ENCODE peak calls at places on chromosomes 1 and 21, in five cellular contexts. One of them, this sample, is unnamed.

GRCh38 chr1:110583505-110583904 is 22.7 kb downstream of the KCNA2 start:
- DNase-seq in right cardiac atrium: no peak
- DNase-seq in uterus: no peak
- DNase-seq in left ventricle myocardium inferior: no peak
- DNase-seq in OCI-LY7: no peak
- DNase-seq in this sample: no peak

GRCh38 chr1:101290119-101290921 is 53.5 kb downstream of the S1PR1 start:
- DNase-seq in right cardiac atrium: no peak
- DNase-seq in uterus: no peak
- DNase-seq in left ventricle myocardium inferior: no peak
- DNase-seq in OCI-LY7: no peak
- DNase-seq in this sample: no peak

GRCh38 chr1:63277195-63278192 is 44.9 kb upstream of the FOXD3 start:
- DNase-seq in right cardiac atrium: no peak
- DNase-seq in uterus: no peak
- DNase-seq in left ventricle myocardium inferior: no peak
- DNase-seq in OCI-LY7: no peak
- DNase-seq in this sample: no peak

GRCh38 chr1:39431927-39432326 is 59.5 kb upstream of the BMP8A start:
- DNase-seq in right cardiac atrium: no peak
- DNase-seq in uterus: no peak
- DNase-seq in left ventricle myocardium inferior: no peak
- DNase-seq in OCI-LY7: no peak
- DNase-seq in this sample: no peak

GRCh38 chr1:26274801-26275425 is 5.0 kb upstream of the SH3BGRL3 start:
- DNase-seq in right cardiac atrium: no peak
- DNase-seq in uterus: no peak
- DNase-seq in left ventricle myocardium inferior: no peak
- DNase-seq in OCI-LY7: no peak
- DNase-seq in this sample: no peak

GRCh38 chr1:8458607-8459006 is 140.7 kb downstream of the SLC45A1 start:
- DNase-seq in right cardiac atrium: no peak
- DNase-seq in uterus: no peak
- DNase-seq in left ventricle myocardium inferior: no peak
- DNase-seq in OCI-LY7: peak; percentile 34
- DNase-seq in this sample: no peak

GRCh38 chr1:197521118-197521739 is 253.2 kb downstream of the CRB1 start:
- DNase-seq in right cardiac atrium: no peak
- DNase-seq in uterus: no peak
- DNase-seq in left ventricle myocardium inferior: no peak
- DNase-seq in OCI-LY7: peak; percentile 45
- DNase-seq in this sample: peak; percentile 17

GRCh38 chr1:160398823-160399222 is 1.5 kb upstream of the VANGL2 start:
- DNase-seq in right cardiac atrium: no peak
- DNase-seq in uterus: no peak
- DNase-seq in left ventricle myocardium inferior: no peak
- DNase-seq in OCI-LY7: no peak
- DNase-seq in this sample: no peak

GRCh38 chr1:174953170-174953569 is 46.6 kb upstream of the CACYBP start:
- DNase-seq in right cardiac atrium: no peak
- DNase-seq in uterus: no peak
- DNase-seq in left ventricle myocardium inferior: no peak
- DNase-seq in OCI-LY7: no peak
- DNase-seq in this sample: no peak

GRCh38 chr1:30928171-30928570 is 19.6 kb upstream of the SDC3 start:
- DNase-seq in right cardiac atrium: no peak
- DNase-seq in uterus: no peak
- DNase-seq in left ventricle myocardium inferior: no peak
- DNase-seq in OCI-LY7: no peak
- DNase-seq in this sample: no peak

GRCh38 chr1:153789478-153790148 is 14.4 kb downstream of the SLC27A3 start:
- DNase-seq in right cardiac atrium: peak; percentile 68
- DNase-seq in uterus: no peak
- DNase-seq in left ventricle myocardium inferior: no peak
- DNase-seq in OCI-LY7: no peak
- DNase-seq in this sample: no peak

GRCh38 chr21:33047231-33047630 is 21.5 kb downstream of the OLIG2 start:
- DNase-seq in right cardiac atrium: no peak
- DNase-seq in uterus: no peak
- DNase-seq in left ventricle myocardium inferior: no peak
- DNase-seq in OCI-LY7: no peak
- DNase-seq in this sample: no peak

GRCh38 chr1:115496904-115497527 is 144.8 kb upstream of the VANGL1 start:
- DNase-seq in right cardiac atrium: no peak
- DNase-seq in uterus: no peak
- DNase-seq in left ventricle myocardium inferior: no peak
- DNase-seq in OCI-LY7: no peak
- DNase-seq in this sample: no peak

GRCh38 chr1:236015539-236015938 is 49.4 kb downstream of the NID1 start:
- DNase-seq in right cardiac atrium: no peak
- DNase-seq in uterus: no peak
- DNase-seq in left ventricle myocardium inferior: peak; percentile 48
- DNase-seq in OCI-LY7: no peak
- DNase-seq in this sample: no peak

GRCh38 chr1:175481126-175482071 is 262.0 kb downstream of the TNR start:
- DNase-seq in right cardiac atrium: no peak
- DNase-seq in uterus: no peak
- DNase-seq in left ventricle myocardium inferior: no peak
- DNase-seq in OCI-LY7: peak; percentile 43
- DNase-seq in this sample: no peak

GRCh38 chr1:12255918-12256317 is 26.1 kb downstream of the VPS13D start:
- DNase-seq in right cardiac atrium: no peak
- DNase-seq in uterus: no peak
- DNase-seq in left ventricle myocardium inferior: no peak
- DNase-seq in OCI-LY7: no peak
- DNase-seq in this sample: no peak

GRCh38 chr1:19613075-19613748 is 30.9 kb upstream of the NBL1 start:
- DNase-seq in right cardiac atrium: no peak
- DNase-seq in uterus: no peak
- DNase-seq in left ventricle myocardium inferior: no peak
- DNase-seq in OCI-LY7: no peak
- DNase-seq in this sample: no peak
- H3K4me1 ChIP-seq in right cardiac atrium: peaks cover 9% of the 10 kb centered on the region
- H3K4me1 ChIP-seq in uterus: no peaks in the 10 kb centered on the region
- H3K4me1 ChIP-seq in left ventricle myocardium inferior: peaks cover 48% of the 10 kb centered on the region
- H3K4me1 ChIP-seq in OCI-LY7: no peaks in the 10 kb centered on the region
- H3K4me1 ChIP-seq in this sample: peaks cover 2% of the 10 kb centered on the region

GRCh38 chr1:22812092-22812880 is 101.6 kb downstream of the EPHB2 start:
- DNase-seq in right cardiac atrium: no peak
- DNase-seq in uterus: no peak
- DNase-seq in left ventricle myocardium inferior: no peak
- DNase-seq in OCI-LY7: no peak
- DNase-seq in this sample: no peak
- H3K4me1 ChIP-seq in right cardiac atrium: no peaks in the 10 kb centered on the region
- H3K4me1 ChIP-seq in uterus: peaks cover 8% of the 10 kb centered on the region
- H3K4me1 ChIP-seq in left ventricle myocardium inferior: peaks cover 15% of the 10 kb centered on the region
- H3K4me1 ChIP-seq in OCI-LY7: no peaks in the 10 kb centered on the region
- H3K4me1 ChIP-seq in this sample: peaks cover 14% of the 10 kb centered on the region

GRCh38 chr21:41955516-41955915 is 1.7 kb upstream of the C2CD2 start:
- DNase-seq in right cardiac atrium: no peak
- DNase-seq in uterus: no peak
- DNase-seq in left ventricle myocardium inferior: no peak
- DNase-seq in OCI-LY7: no peak
- DNase-seq in this sample: no peak

GRCh38 chr21:41952568-41953248 is 1.1 kb downstream of the C2CD2 start:
- DNase-seq in right cardiac atrium: no peak
- DNase-seq in uterus: no peak
- DNase-seq in left ventricle myocardium inferior: no peak
- DNase-seq in OCI-LY7: no peak
- DNase-seq in this sample: no peak

GRCh38 chr21:41953249-41953830 is 478 bp downstream of the C2CD2 start:
- DNase-seq in right cardiac atrium: no peak
- DNase-seq in uterus: peak; percentile 35
- DNase-seq in left ventricle myocardium inferior: peak; percentile 36
- DNase-seq in OCI-LY7: no peak
- DNase-seq in this sample: no peak

GRCh38 chr21:41954654-41955499 is 1.1 kb upstream of the C2CD2 start:
- DNase-seq in right cardiac atrium: no peak
- DNase-seq in uterus: no peak
- DNase-seq in left ventricle myocardium inferior: no peak
- DNase-seq in OCI-LY7: no peak
- DNase-seq in this sample: no peak

DNA sequence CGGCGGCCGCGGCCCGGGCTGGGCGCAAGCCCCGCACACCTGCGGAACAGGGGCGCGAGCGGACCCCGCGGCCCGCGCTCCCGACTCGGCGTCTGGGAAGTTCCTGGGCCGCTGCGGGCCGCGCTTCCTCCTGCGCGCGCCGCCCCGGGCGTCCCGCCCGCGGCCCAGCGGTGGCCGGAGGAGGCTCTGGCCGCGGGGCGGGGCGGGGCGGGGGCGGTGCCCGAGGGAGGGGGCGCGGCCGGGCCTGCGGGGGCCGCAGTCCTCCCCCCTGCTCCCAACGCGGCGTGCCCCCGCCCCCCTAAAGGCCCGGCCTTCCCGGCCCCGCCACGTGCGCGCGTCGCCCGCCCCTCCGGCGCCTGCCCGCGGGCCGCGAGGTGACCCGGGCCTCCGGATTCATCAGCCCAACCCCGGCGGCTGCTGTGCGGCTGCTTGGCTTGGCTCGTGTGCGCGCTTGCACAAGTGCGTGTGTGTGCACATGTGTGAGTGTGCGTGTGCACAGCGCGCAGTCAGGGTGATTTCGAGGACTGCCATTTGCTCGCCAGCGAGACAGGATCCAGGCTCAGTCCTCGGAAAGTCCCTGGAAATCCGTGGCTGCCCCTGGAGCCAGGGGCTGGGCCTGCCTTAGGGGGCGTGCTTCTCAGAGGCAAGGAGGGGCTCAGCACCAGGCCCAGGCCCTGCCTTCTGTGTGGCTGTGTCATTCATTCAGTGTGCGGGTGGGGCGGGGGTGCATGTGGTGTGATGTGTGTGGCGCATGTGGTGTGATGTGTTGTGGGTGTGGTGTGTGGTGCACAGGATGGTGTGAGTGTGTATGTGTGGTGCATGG is at the start of gene C2CD2:
- DNase-seq in right cardiac atrium: peak; percentile 88
- DNase-seq in uterus: peak; percentile 75
- DNase-seq in left ventricle myocardium inferior: peak; percentile 77
- DNase-seq in OCI-LY7: no peak
- DNase-seq in this sample: no peak
- H3K4me1 ChIP-seq in right cardiac atrium: peaks cover 8% of the 10 kb centered on the region
- H3K4me1 ChIP-seq in uterus: peaks cover 3% of the 10 kb centered on the region
- H3K4me1 ChIP-seq in left ventricle myocardium inferior: peaks cover 58% of the 10 kb centered on the region
- H3K4me1 ChIP-seq in OCI-LY7: peaks cover 17% of the 10 kb centered on the region
- H3K4me1 ChIP-seq in this sample: peaks cover 17% of the 10 kb centered on the region

GRCh38 chr1:9630331-9631081 is 21.0 kb upstream of the PIK3CD start:
- DNase-seq in right cardiac atrium: no peak
- DNase-seq in uterus: no peak
- DNase-seq in left ventricle myocardium inferior: no peak
- DNase-seq in OCI-LY7: no peak
- DNase-seq in this sample: no peak
- H3K4me1 ChIP-seq in right cardiac atrium: no peaks in the 10 kb centered on the region
- H3K4me1 ChIP-seq in uterus: no peaks in the 10 kb centered on the region
- H3K4me1 ChIP-seq in left ventricle myocardium inferior: peaks cover 11% of the 10 kb centered on the region
- H3K4me1 ChIP-seq in OCI-LY7: peaks cover 45% of the 10 kb centered on the region
- H3K4me1 ChIP-seq in this sample: peaks cover 3% of the 10 kb centered on the region

GRCh38 chr1:152164542-152165136 is 5.6 kb upstream of the RPTN start:
- DNase-seq in right cardiac atrium: no peak
- DNase-seq in uterus: no peak
- DNase-seq in left ventricle myocardium inferior: no peak
- DNase-seq in OCI-LY7: no peak
- DNase-seq in this sample: no peak

GRCh38 chr1:152168535-152168868 is 9.5 kb upstream of the RPTN start:
- DNase-seq in right cardiac atrium: no peak
- DNase-seq in uterus: no peak
- DNase-seq in left ventricle myocardium inferior: no peak
- DNase-seq in OCI-LY7: no peak
- DNase-seq in this sample: no peak

GRCh38 chr1:152167835-152168534 is 9.0 kb upstream of the RPTN start:
- DNase-seq in right cardiac atrium: no peak
- DNase-seq in uterus: no peak
- DNase-seq in left ventricle myocardium inferior: no peak
- DNase-seq in OCI-LY7: no peak
- DNase-seq in this sample: no peak

GRCh38 chr1:152165291-152166077 is 6.5 kb upstream of the RPTN start:
- DNase-seq in right cardiac atrium: no peak
- DNase-seq in uterus: no peak
- DNase-seq in left ventricle myocardium inferior: no peak
- DNase-seq in OCI-LY7: peak; percentile 20
- DNase-seq in this sample: no peak

DNA sequence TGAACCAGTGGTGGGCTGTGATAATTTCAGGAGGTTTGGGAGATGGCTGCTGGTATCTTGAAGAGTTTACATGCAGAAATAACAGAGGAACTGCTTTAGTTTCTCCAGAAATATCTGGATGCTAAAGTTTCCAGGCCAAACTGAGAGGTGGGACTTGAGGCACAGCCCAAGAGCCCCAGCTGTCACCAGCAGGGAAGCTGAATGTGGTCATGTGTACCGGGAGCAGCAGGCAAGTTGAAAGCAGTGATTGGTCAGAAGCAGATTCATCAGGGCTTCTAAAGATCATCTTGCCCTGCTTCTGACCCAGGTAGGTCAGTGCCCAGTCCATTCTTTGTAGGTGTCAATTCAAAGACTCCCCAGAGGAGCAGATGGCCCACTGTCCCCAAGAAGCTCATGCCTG is 7.9 kb upstream of the RPTN start:
- DNase-seq in right cardiac atrium: no peak
- DNase-seq in uterus: no peak
- DNase-seq in left ventricle myocardium inferior: no peak
- DNase-seq in OCI-LY7: no peak
- DNase-seq in this sample: no peak
- H3K4me1 ChIP-seq in right cardiac atrium: peaks cover 7% of the 10 kb centered on the region
- H3K4me1 ChIP-seq in uterus: no peaks in the 10 kb centered on the region
- H3K4me1 ChIP-seq in left ventricle myocardium inferior: peaks cover 19% of the 10 kb centered on the region
- H3K4me1 ChIP-seq in OCI-LY7: peaks cover 9% of the 10 kb centered on the region
- H3K4me1 ChIP-seq in this sample: peaks cover 3% of the 10 kb centered on the region

DNA sequence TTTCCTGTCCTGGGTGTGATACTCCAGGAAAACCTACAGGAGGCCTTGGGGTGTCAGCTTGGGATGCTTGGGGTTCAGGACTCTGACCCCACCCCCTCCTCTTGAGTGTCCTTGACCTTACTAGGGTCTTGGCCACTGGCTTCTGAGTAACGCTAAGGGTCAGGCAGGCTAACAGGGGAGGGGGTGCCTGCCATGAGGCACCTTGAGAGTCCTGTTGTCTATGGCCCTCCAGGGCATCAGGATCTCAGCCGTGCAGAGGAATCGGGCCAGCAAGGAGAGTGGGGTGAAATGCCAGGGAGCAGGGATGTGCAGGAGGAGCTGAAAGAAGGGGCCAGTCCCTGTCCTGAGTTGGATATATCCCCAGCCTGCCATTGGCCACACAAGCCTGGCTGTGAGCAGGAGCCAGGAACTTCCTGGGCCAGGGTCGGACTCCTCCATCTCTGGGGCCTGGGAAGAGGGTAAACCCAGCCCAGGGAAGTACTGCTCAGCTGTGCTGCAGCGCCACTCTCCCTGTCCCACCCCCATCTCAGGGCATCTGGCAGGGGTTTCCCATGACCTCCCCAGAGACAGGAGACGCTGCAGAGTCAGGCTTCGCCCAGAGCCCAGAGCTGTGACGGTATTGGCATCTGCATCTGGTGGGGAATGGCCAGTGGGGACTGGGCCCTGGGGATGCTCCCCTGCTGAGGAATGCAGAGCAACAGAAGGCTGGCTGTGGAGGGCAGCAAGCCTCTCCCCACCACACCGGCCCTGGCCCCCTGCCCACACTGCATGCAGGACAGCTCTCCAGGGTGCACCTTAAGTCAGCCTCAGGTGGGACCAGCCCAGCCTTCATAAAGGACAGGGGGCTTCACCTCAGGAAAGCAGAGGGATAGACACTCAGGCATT is 6.3 kb downstream of the KIF21B start:
- DNase-seq in right cardiac atrium: peak; percentile 41
- DNase-seq in uterus: no peak
- DNase-seq in left ventricle myocardium inferior: no peak
- DNase-seq in OCI-LY7: peak; percentile 57
- DNase-seq in this sample: no peak
- H3K4me1 ChIP-seq in right cardiac atrium: no peaks in the 10 kb centered on the region
- H3K4me1 ChIP-seq in uterus: peaks cover 6% of the 10 kb centered on the region
- H3K4me1 ChIP-seq in left ventricle myocardium inferior: peaks cover 25% of the 10 kb centered on the region
- H3K4me1 ChIP-seq in OCI-LY7: peaks cover 75% of the 10 kb centered on the region
- H3K4me1 ChIP-seq in this sample: peaks cover 26% of the 10 kb centered on the region